ENCODE peak calls at places on chromosomes 3 and 15, in seven cellular contexts. X, M, B, C, J, D and T are unnamed samples.

GRCh38 chr3:29410660-29411405 is 130.0 kb downstream of the RBMS3 start:
- DNase-seq in X (no peak), M (no peak), B (no peak), C (no peak), J (no peak), D (no peak), T (no peak)

GRCh38 chr15:92925409-92925808 is 25.3 kb downstream of the CHD2 start:
- DNase-seq in X (no peak), M (no peak), B (no peak), C (no peak), J (no peak), D (no peak), T (no peak)

GRCh38 chr15:62360286-62360685 is 195.2 kb upstream of the C2CD4B start:
- DNase-seq in X (no peak), M (no peak), B (no peak), C (no peak), J (no peak), D (peak), T (no peak)

GRCh38 chr3:177816667-177817208 is 619.5 kb upstream of the TBL1XR1 start:
- DNase-seq in X (no peak), M (no peak), B (peak), C (no peak), J (peak), D (peak), T (no peak)

GRCh38 chr3:139450155-139450554 is 26.2 kb downstream of the RBP2 start:
- DNase-seq in X (no peak), M (no peak), B (no peak), C (no peak), J (no peak), D (no peak), T (no peak)

GRCh38 chr3:36497234-36497633 is 116.9 kb downstream of the STAC start:
- DNase-seq in X (no peak), M (no peak), B (no peak), C (no peak), J (no peak), D (no peak), T (no peak)

GRCh38 chr15:74281147-74282133 is 45.3 kb downstream of the CCDC33 start:
- DNase-seq in X (no peak), M (no peak), B (no peak), C (no peak), J (no peak), D (no peak), T (no peak)

GRCh38 chr15:97909291-97909891 is 51.1 kb upstream of the ARRDC4 start:
- DNase-seq in X (peak), M (peak), B (peak), C (no peak), J (peak), D (peak), T (peak)

GRCh38 chr3:194686816-194687637 is 1.3 kb downstream of the FAM43A start:
- DNase-seq in X (peak), M (no peak), B (peak), C (no peak), J (peak), D (peak), T (no peak)

GRCh38 chr15:75763137-75763611 is 50.5 kb upstream of the CSPG4 start:
- DNase-seq in X (no peak), M (no peak), B (no peak), C (no peak), J (no peak), D (no peak), T (no peak)

GRCh38 chr15:43920815-43921214 is 94.0 kb downstream of the WDR76 start:
- DNase-seq in X (no peak), M (no peak), B (no peak), C (no peak), J (no peak), D (peak), T (no peak)

GRCh38 chr15:71780349-71780976 is 29.9 kb upstream of the NR2E3 start:
- DNase-seq in X (no peak), M (peak), B (peak), C (no peak), J (peak), D (peak), T (no peak)

GRCh38 chr15:96285306-96285705 is 45.2 kb upstream of the NR2F2 start:
- DNase-seq in X (no peak), M (no peak), B (peak), C (no peak), J (peak), D (peak), T (no peak)

GRCh38 chr3:195040773-195041520 is 230.0 kb downstream of the XXYLT1 start:
- DNase-seq in X (no peak), M (no peak), B (no peak), C (no peak), J (no peak), D (no peak), T (no peak)

GRCh38 chr3:107666853-107667252 is 144.1 kb downstream of the BBX start:
- DNase-seq in X (no peak), M (no peak), B (no peak), C (no peak), J (no peak), D (no peak), T (no peak)

GRCh38 chr15:75732809-75733451 is 20.3 kb upstream of the CSPG4 start:
- DNase-seq in X (peak), M (peak), B (peak), C (peak), J (peak), D (peak), T (no peak)

GRCh38 chr3:187292186-187292585 is 649 bp upstream of the MASP1 start:
- DNase-seq in X (no peak), M (no peak), B (peak), C (no peak), J (no peak), D (no peak), T (no peak)

GRCh38 chr3:183388213-183388612 is 40.2 kb downstream of the MCF2L2 start:
- DNase-seq in X (no peak), M (no peak), B (no peak), C (no peak), J (no peak), D (no peak), T (no peak)

GRCh38 chr3:176987901-176988300 is 209.4 kb downstream of the TBL1XR1 start:
- DNase-seq in X (no peak), M (no peak), B (peak), C (no peak), J (no peak), D (peak), T (no peak)

GRCh38 chr15:57235865-57236264 is 140.4 kb upstream of the CGNL1 start:
- DNase-seq in X (no peak), M (no peak), B (peak), C (no peak), J (peak), D (peak), T (no peak)

GRCh38 chr3:4976109-4976508 is 3.1 kb upstream of the BHLHE40 start:
- DNase-seq in X (peak), M (no peak), B (peak), C (no peak), J (no peak), D (peak), T (no peak)

GRCh38 chr3:23263796-23264195 is 60.7 kb downstream of the UBE2E2 start:
- DNase-seq in X (no peak), M (no peak), B (peak), C (no peak), J (no peak), D (peak), T (no peak)

GRCh38 chr3:189316296-189317019 is 144.7 kb downstream of the TPRG1 start:
- DNase-seq in X (no peak), M (no peak), B (no peak), C (no peak), J (no peak), D (no peak), T (no peak)

GRCh38 chr3:134291300-134292254 is 40.9 kb upstream of the RYK start:
- DNase-seq in X (no peak), M (no peak), B (peak), C (no peak), J (peak), D (peak), T (no peak)

GRCh38 chr3:178671261-178672191 is 135.3 kb downstream of the KCNMB2 start:
- DNase-seq in X (no peak), M (no peak), B (peak), C (no peak), J (peak), D (peak), T (no peak)

GRCh38 chr3:49928511-49929017 is 1.0 kb downstream of the MON1A start:
- DNase-seq in X (no peak), M (no peak), B (no peak), C (no peak), J (no peak), D (no peak), T (no peak)